ENCODE peak calls at places on chromosomes 2 and 18, in seven cellular contexts. One of them, this sample, is unnamed.

GRCh38 chr2:9897331-9897737 is 54.1 kb downstream of the TAF1B start:
- DNase-seq in AG10803: peak
- DNase-seq in T1000: peak
- DNase-seq in Calu3: peak
- DNase-seq in activated CD4-positive, alpha-beta T cell treated with anti-CD3 and anti-CD28 coated beads, Interleukin-2, amount 50 U/mL, for 1 hour: no peak
- DNase-seq in renal cortical epithelial cell: peak
- DNase-seq in head of caudate nucleus: peak
- DNase-seq in this sample: no peak

GRCh38 chr2:56191617-56192016 is 7.8 kb downstream of the CCDC85A start:
- DNase-seq in AG10803: peak
- DNase-seq in T1000: peak
- DNase-seq in Calu3: peak
- DNase-seq in activated CD4-positive, alpha-beta T cell treated with anti-CD3 and anti-CD28 coated beads, Interleukin-2, amount 50 U/mL, for 1 hour: no peak
- DNase-seq in renal cortical epithelial cell: peak
- DNase-seq in head of caudate nucleus: peak
- DNase-seq in this sample: peak

GRCh38 chr2:149597050-149598013 is 9.8 kb upstream of the MMADHC start:
- DNase-seq in AG10803: peak
- DNase-seq in T1000: peak
- DNase-seq in Calu3: peak
- DNase-seq in activated CD4-positive, alpha-beta T cell treated with anti-CD3 and anti-CD28 coated beads, Interleukin-2, amount 50 U/mL, for 1 hour: peak
- DNase-seq in renal cortical epithelial cell: peak
- DNase-seq in head of caudate nucleus: peak
- DNase-seq in this sample: peak

GRCh38 chr2:239575931-239576445 is 175.2 kb upstream of the HDAC4 start:
- DNase-seq in AG10803: no peak
- DNase-seq in T1000: no peak
- DNase-seq in Calu3: no peak
- DNase-seq in activated CD4-positive, alpha-beta T cell treated with anti-CD3 and anti-CD28 coated beads, Interleukin-2, amount 50 U/mL, for 1 hour: no peak
- DNase-seq in renal cortical epithelial cell: no peak
- DNase-seq in head of caudate nucleus: no peak
- DNase-seq in this sample: no peak

GRCh38 chr2:159879061-159879604 is 81.1 kb upstream of the CD302 start:
- DNase-seq in AG10803: peak
- DNase-seq in T1000: no peak
- DNase-seq in Calu3: no peak
- DNase-seq in activated CD4-positive, alpha-beta T cell treated with anti-CD3 and anti-CD28 coated beads, Interleukin-2, amount 50 U/mL, for 1 hour: no peak
- DNase-seq in renal cortical epithelial cell: no peak
- DNase-seq in head of caudate nucleus: no peak
- DNase-seq in this sample: no peak

GRCh38 chr18:54267688-54268087 is 1.6 kb upstream of the POLI start:
- DNase-seq in AG10803: no peak
- DNase-seq in T1000: no peak
- DNase-seq in Calu3: no peak
- DNase-seq in activated CD4-positive, alpha-beta T cell treated with anti-CD3 and anti-CD28 coated beads, Interleukin-2, amount 50 U/mL, for 1 hour: no peak
- DNase-seq in renal cortical epithelial cell: no peak
- DNase-seq in head of caudate nucleus: peak
- DNase-seq in this sample: no peak

GRCh38 chr2:20593072-20594034 is 57.5 kb downstream of the HS1BP3 start:
- DNase-seq in AG10803: no peak
- DNase-seq in T1000: no peak
- DNase-seq in Calu3: peak
- DNase-seq in activated CD4-positive, alpha-beta T cell treated with anti-CD3 and anti-CD28 coated beads, Interleukin-2, amount 50 U/mL, for 1 hour: no peak
- DNase-seq in renal cortical epithelial cell: peak
- DNase-seq in head of caudate nucleus: no peak
- DNase-seq in this sample: no peak

GRCh38 chr18:6624729-6625308 is 104.7 kb upstream of the ARHGAP28 start:
- DNase-seq in AG10803: peak
- DNase-seq in T1000: no peak
- DNase-seq in Calu3: no peak
- DNase-seq in activated CD4-positive, alpha-beta T cell treated with anti-CD3 and anti-CD28 coated beads, Interleukin-2, amount 50 U/mL, for 1 hour: no peak
- DNase-seq in renal cortical epithelial cell: no peak
- DNase-seq in head of caudate nucleus: no peak
- DNase-seq in this sample: no peak

GRCh38 chr2:133948610-133949290 is 305.1 kb upstream of the MGAT5 start:
- DNase-seq in AG10803: no peak
- DNase-seq in T1000: no peak
- DNase-seq in Calu3: no peak
- DNase-seq in activated CD4-positive, alpha-beta T cell treated with anti-CD3 and anti-CD28 coated beads, Interleukin-2, amount 50 U/mL, for 1 hour: no peak
- DNase-seq in renal cortical epithelial cell: no peak
- DNase-seq in head of caudate nucleus: no peak
- DNase-seq in this sample: no peak

GRCh38 chr18:59777636-59778035 is 80.4 kb upstream of the CCBE1 start:
- DNase-seq in AG10803: no peak
- DNase-seq in T1000: no peak
- DNase-seq in Calu3: no peak
- DNase-seq in activated CD4-positive, alpha-beta T cell treated with anti-CD3 and anti-CD28 coated beads, Interleukin-2, amount 50 U/mL, for 1 hour: no peak
- DNase-seq in renal cortical epithelial cell: no peak
- DNase-seq in head of caudate nucleus: no peak
- DNase-seq in this sample: no peak

GRCh38 chr18:59921384-59921891 is 21.6 kb downstream of the PMAIP1 start:
- DNase-seq in AG10803: peak
- DNase-seq in T1000: no peak
- DNase-seq in Calu3: no peak
- DNase-seq in activated CD4-positive, alpha-beta T cell treated with anti-CD3 and anti-CD28 coated beads, Interleukin-2, amount 50 U/mL, for 1 hour: no peak
- DNase-seq in renal cortical epithelial cell: peak
- DNase-seq in head of caudate nucleus: no peak
- DNase-seq in this sample: no peak

GRCh38 chr2:152555048-152555447 is 162.2 kb downstream of the PRPF40A start:
- DNase-seq in AG10803: no peak
- DNase-seq in T1000: no peak
- DNase-seq in Calu3: no peak
- DNase-seq in activated CD4-positive, alpha-beta T cell treated with anti-CD3 and anti-CD28 coated beads, Interleukin-2, amount 50 U/mL, for 1 hour: no peak
- DNase-seq in renal cortical epithelial cell: no peak
- DNase-seq in head of caudate nucleus: no peak
- DNase-seq in this sample: no peak

GRCh38 chr18:13464432-13465125 is 246.0 kb downstream of the LDLRAD4 start:
- DNase-seq in AG10803: no peak
- DNase-seq in T1000: no peak
- DNase-seq in Calu3: no peak
- DNase-seq in activated CD4-positive, alpha-beta T cell treated with anti-CD3 and anti-CD28 coated beads, Interleukin-2, amount 50 U/mL, for 1 hour: peak
- DNase-seq in renal cortical epithelial cell: no peak
- DNase-seq in head of caudate nucleus: no peak
- DNase-seq in this sample: no peak

GRCh38 chr2:201432551-201433388 is 18.5 kb downstream of the TRAK2 start:
- DNase-seq in AG10803: peak
- DNase-seq in T1000: no peak
- DNase-seq in Calu3: no peak
- DNase-seq in activated CD4-positive, alpha-beta T cell treated with anti-CD3 and anti-CD28 coated beads, Interleukin-2, amount 50 U/mL, for 1 hour: no peak
- DNase-seq in renal cortical epithelial cell: no peak
- DNase-seq in head of caudate nucleus: no peak
- DNase-seq in this sample: no peak

GRCh38 chr2:178579006-178579405 is 98.7 kb downstream of the PLEKHA3 start:
- DNase-seq in AG10803: peak
- DNase-seq in T1000: no peak
- DNase-seq in Calu3: no peak
- DNase-seq in activated CD4-positive, alpha-beta T cell treated with anti-CD3 and anti-CD28 coated beads, Interleukin-2, amount 50 U/mL, for 1 hour: no peak
- DNase-seq in renal cortical epithelial cell: no peak
- DNase-seq in head of caudate nucleus: no peak
- DNase-seq in this sample: no peak

GRCh38 chr2:68565858-68566257 is 77.5 kb upstream of the PROKR1 start:
- DNase-seq in AG10803: no peak
- DNase-seq in T1000: no peak
- DNase-seq in Calu3: no peak
- DNase-seq in activated CD4-positive, alpha-beta T cell treated with anti-CD3 and anti-CD28 coated beads, Interleukin-2, amount 50 U/mL, for 1 hour: no peak
- DNase-seq in renal cortical epithelial cell: peak
- DNase-seq in head of caudate nucleus: no peak
- DNase-seq in this sample: no peak

GRCh38 chr2:48844418-48845155 is 89.1 kb upstream of the LHCGR start:
- DNase-seq in AG10803: peak
- DNase-seq in T1000: no peak
- DNase-seq in Calu3: no peak
- DNase-seq in activated CD4-positive, alpha-beta T cell treated with anti-CD3 and anti-CD28 coated beads, Interleukin-2, amount 50 U/mL, for 1 hour: no peak
- DNase-seq in renal cortical epithelial cell: no peak
- DNase-seq in head of caudate nucleus: no peak
- DNase-seq in this sample: no peak

GRCh38 chr18:12703714-12704113 is 872 bp downstream of the PSMG2 start:
- DNase-seq in AG10803: peak
- DNase-seq in T1000: no peak
- DNase-seq in Calu3: no peak
- DNase-seq in activated CD4-positive, alpha-beta T cell treated with anti-CD3 and anti-CD28 coated beads, Interleukin-2, amount 50 U/mL, for 1 hour: no peak
- DNase-seq in renal cortical epithelial cell: no peak
- DNase-seq in head of caudate nucleus: no peak
- DNase-seq in this sample: peak

GRCh38 chr2:240792658-240793312 is 27.2 kb downstream of the KIF1A start:
- DNase-seq in AG10803: no peak
- DNase-seq in T1000: no peak
- DNase-seq in Calu3: no peak
- DNase-seq in activated CD4-positive, alpha-beta T cell treated with anti-CD3 and anti-CD28 coated beads, Interleukin-2, amount 50 U/mL, for 1 hour: no peak
- DNase-seq in renal cortical epithelial cell: no peak
- DNase-seq in head of caudate nucleus: no peak
- DNase-seq in this sample: no peak

GRCh38 chr2:130769343-130769907 is 14.1 kb downstream of the AMER3 start:
- DNase-seq in AG10803: no peak
- DNase-seq in T1000: no peak
- DNase-seq in Calu3: no peak
- DNase-seq in activated CD4-positive, alpha-beta T cell treated with anti-CD3 and anti-CD28 coated beads, Interleukin-2, amount 50 U/mL, for 1 hour: no peak
- DNase-seq in renal cortical epithelial cell: no peak
- DNase-seq in head of caudate nucleus: no peak
- DNase-seq in this sample: no peak

GRCh38 chr2:1622521-1623200 is 121.7 kb downstream of the PXDN start:
- DNase-seq in AG10803: no peak
- DNase-seq in T1000: no peak
- DNase-seq in Calu3: no peak
- DNase-seq in activated CD4-positive, alpha-beta T cell treated with anti-CD3 and anti-CD28 coated beads, Interleukin-2, amount 50 U/mL, for 1 hour: no peak
- DNase-seq in renal cortical epithelial cell: no peak
- DNase-seq in head of caudate nucleus: no peak
- DNase-seq in this sample: no peak

GRCh38 chr2:239468491-239469017 is 67.7 kb upstream of the HDAC4 start:
- DNase-seq in AG10803: no peak
- DNase-seq in T1000: no peak
- DNase-seq in Calu3: no peak
- DNase-seq in activated CD4-positive, alpha-beta T cell treated with anti-CD3 and anti-CD28 coated beads, Interleukin-2, amount 50 U/mL, for 1 hour: no peak
- DNase-seq in renal cortical epithelial cell: no peak
- DNase-seq in head of caudate nucleus: peak
- DNase-seq in this sample: no peak

GRCh38 chr2:38498039-38498438 is 104.7 kb downstream of the HNRNPLL start:
- DNase-seq in AG10803: no peak
- DNase-seq in T1000: no peak
- DNase-seq in Calu3: no peak
- DNase-seq in activated CD4-positive, alpha-beta T cell treated with anti-CD3 and anti-CD28 coated beads, Interleukin-2, amount 50 U/mL, for 1 hour: no peak
- DNase-seq in renal cortical epithelial cell: no peak
- DNase-seq in head of caudate nucleus: no peak
- DNase-seq in this sample: peak

GRCh38 chr2:74425523-74425922 is 4.0 kb downstream of the WDR54 start:
- DNase-seq in AG10803: no peak
- DNase-seq in T1000: no peak
- DNase-seq in Calu3: no peak
- DNase-seq in activated CD4-positive, alpha-beta T cell treated with anti-CD3 and anti-CD28 coated beads, Interleukin-2, amount 50 U/mL, for 1 hour: no peak
- DNase-seq in renal cortical epithelial cell: no peak
- DNase-seq in head of caudate nucleus: no peak
- DNase-seq in this sample: no peak

GRCh38 chr2:122491011-122491410 is 735.6 kb downstream of the TSN start:
- DNase-seq in AG10803: no peak
- DNase-seq in T1000: no peak
- DNase-seq in Calu3: no peak
- DNase-seq in activated CD4-positive, alpha-beta T cell treated with anti-CD3 and anti-CD28 coated beads, Interleukin-2, amount 50 U/mL, for 1 hour: no peak
- DNase-seq in renal cortical epithelial cell: peak
- DNase-seq in head of caudate nucleus: no peak
- DNase-seq in this sample: no peak

GRCh38 chr2:36455011-36455410 is 99.4 kb downstream of the CRIM1 start:
- DNase-seq in AG10803: no peak
- DNase-seq in T1000: no peak
- DNase-seq in Calu3: no peak
- DNase-seq in activated CD4-positive, alpha-beta T cell treated with anti-CD3 and anti-CD28 coated beads, Interleukin-2, amount 50 U/mL, for 1 hour: no peak
- DNase-seq in renal cortical epithelial cell: peak
- DNase-seq in head of caudate nucleus: no peak
- DNase-seq in this sample: no peak